ENCODE peak calls at places on chromosomes 1 and 21, in seven cellular contexts. U is K562, N is HepG2, K is SK-N-SH, Q is GM12891, T is H1, L is GM12878. V is an unnamed sample.
A peak's percentile ranks its signal among the peaks of the same experiment; 100 is the strongest.

GRCh38 chr1:208510192-208510952 is 266.2 kb upstream of the PLXNA2 start:
- DNase-seq in T (no peak), L (no peak), K (no peak), U (no peak), Q (no peak), N (no peak), V (no peak)

GRCh38 chr1:201190624-201191051 is at the start of gene IGFN1:
- DNase-seq in Q (no peak), U (no peak), T (no peak), K (peak; percentile 43), L (no peak), N (no peak), V (no peak)

GRCh38 chr1:206080421-206080820 is 27.4 kb downstream of the RHEX start:
- DNase-seq in K (no peak), N (no peak), Q (no peak), U (no peak), T (no peak), L (no peak), V (no peak)

GRCh38 chr1:5830771-5831599 is 161.2 kb downstream of the NPHP4 start:
- DNase-seq in U (peak; percentile 72), N (no peak), L (no peak), Q (no peak), T (peak; percentile 73), K (peak; percentile 83), V (no peak)

GRCh38 chr1:44318097-44319088 is 36.7 kb downstream of the ERI3 start:
- DNase-seq in N (peak; percentile 34), Q (peak; percentile 48), K (peak; percentile 72), L (no peak), U (peak; percentile 65), T (peak; percentile 54), V (peak; percentile 51)

GRCh38 chr1:10424034-10424433 is 6.2 kb upstream of the CENPS start:
- DNase-seq in U (no peak), Q (no peak), T (no peak), L (no peak), N (no peak), K (peak; percentile 44), V (no peak)

GRCh38 chr1:15994590-15995351 is 9.3 kb upstream of the SRARP start:
- DNase-seq in U (peak; percentile 65), N (peak; percentile 56), K (peak; percentile 86), Q (no peak), T (no peak), L (no peak), V (no peak)

GRCh38 chr1:168939947-168940223 is 166.6 kb upstream of the ATP1B1 start:
- DNase-seq in U (no peak), T (no peak), N (no peak), K (peak; percentile 4), Q (no peak), L (no peak), V (no peak)

GRCh38 chr1:117209094-117209493 is 1.6 kb downstream of the VTCN1 start:
- DNase-seq in K (no peak), N (no peak), U (no peak), T (no peak), L (no peak), Q (no peak), V (no peak)

GRCh38 chr1:113868387-113869083 is 3.0 kb downstream of the PTPN22 start:
- DNase-seq in L (no peak), K (no peak), T (no peak), Q (no peak), N (no peak), U (no peak), V (no peak)

GRCh38 chr1:226912587-226913176 is 27.4 kb upstream of the COQ8A start:
- DNase-seq in K (no peak), U (peak; percentile 64), L (peak; percentile 19), Q (peak; percentile 54), T (peak; percentile 57), N (peak; percentile 76), V (peak; percentile 62)

GRCh38 chr1:160346953-160347352 is 3.8 kb downstream of the NCSTN start:
- DNase-seq in T (no peak), L (peak; percentile 46), N (no peak), U (no peak), Q (no peak), K (no peak), V (no peak)

GRCh38 chr1:238115852-238116251 is 225.1 kb upstream of the ZP4 start:
- DNase-seq in T (no peak), N (no peak), Q (no peak), U (no peak), K (no peak), L (no peak), V (no peak)

GRCh38 chr21:17578162-17578561 is 34.5 kb downstream of the BTG3 start:
- DNase-seq in L (no peak), U (no peak), Q (no peak), K (no peak), T (no peak), N (no peak), V (no peak)

DNA sequence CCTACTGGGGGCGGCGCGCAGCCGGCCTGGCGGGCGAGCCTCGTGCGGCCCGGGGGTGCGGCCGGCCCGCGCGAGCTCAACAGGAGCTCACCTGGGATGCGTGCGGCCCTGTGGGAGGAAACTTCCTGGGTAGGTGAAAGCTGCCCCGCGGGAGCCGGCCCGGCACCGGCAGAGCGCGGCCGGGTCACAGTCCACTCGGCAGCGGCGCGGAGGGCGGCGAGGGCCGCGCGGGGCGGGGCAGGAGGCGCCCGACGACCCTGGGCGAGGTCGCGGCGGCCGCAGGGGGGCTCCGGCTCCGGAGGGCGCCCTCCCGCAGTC is 377 bp downstream of the EPS15 start:
- DNase-seq in K (peak; percentile 82), Q (peak; percentile 25), N (peak; percentile 46), L (no peak), T (no peak), U (peak; percentile 73), V (peak; percentile 34)
- TF ChIP-seq TAF1 in K (no peak), Q (no peak), N (no peak), L (no peak), T (peak; percentile 37), U (no peak), V (no peak)

GRCh38 chr1:58802640-58803476 is 19.0 kb upstream of the JUN start:
- DNase-seq in Q (no peak), L (no peak), U (no peak), T (no peak), K (no peak), N (no peak), V (no peak)
- TF ChIP-seq TAF1 in Q (no peak), L (no peak), U (no peak), T (no peak), K (no peak), N (no peak), V (no peak)

DNA sequence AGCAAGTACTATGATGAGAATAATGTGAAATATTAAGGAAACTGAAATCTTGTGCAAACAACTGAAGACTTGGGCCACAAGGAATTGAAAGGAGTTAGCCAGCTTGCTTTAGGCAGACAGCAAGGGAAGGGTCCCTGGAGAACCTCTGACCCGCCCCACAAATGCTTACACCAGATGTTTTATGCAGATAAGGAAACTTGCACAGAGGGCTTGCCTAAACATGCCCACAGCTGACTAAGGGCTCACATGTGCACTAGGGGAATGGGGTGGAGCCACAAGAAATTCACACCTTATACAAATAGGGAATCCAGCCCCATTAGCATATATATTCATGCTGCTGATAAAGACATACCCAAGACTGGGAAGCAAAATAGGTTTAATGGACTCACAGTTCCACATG is 86.1 kb upstream of the CYYR1 start:
- DNase-seq in N (no peak), K (no peak), Q (no peak), L (no peak), T (no peak), U (no peak), V (no peak)
- TF ChIP-seq TAF1 in N (no peak), K (no peak), Q (no peak), L (no peak), T (no peak), U (no peak), V (no peak)

GRCh38 chr1:64934115-64934880 is 32.1 kb downstream of the JAK1 start:
- DNase-seq in N (peak; percentile 61), U (no peak), L (no peak), T (no peak), Q (no peak), K (no peak), V (no peak)
- TF ChIP-seq TAF1 in N (peak; percentile 29), U (no peak), L (no peak), T (no peak), Q (no peak), K (no peak), V (no peak)

GRCh38 chr1:17112076-17112475 is 7.2 kb downstream of the PADI2 start:
- DNase-seq in K (peak; percentile 36), L (no peak), N (no peak), Q (no peak), U (no peak), T (no peak), V (no peak)

GRCh38 chr1:17110555-17110926 is 8.7 kb downstream of the PADI2 start:
- DNase-seq in K (no peak), Q (no peak), U (no peak), N (no peak), L (no peak), T (no peak), V (no peak)

GRCh38 chr1:17109897-17110554 is 9.2 kb downstream of the PADI2 start:
- DNase-seq in U (no peak), T (no peak), Q (no peak), K (no peak), N (no peak), L (no peak), V (no peak)

GRCh38 chr1:17108360-17108759 is 10.9 kb downstream of the PADI2 start:
- DNase-seq in U (no peak), Q (no peak), T (no peak), K (no peak), L (no peak), N (no peak), V (no peak)

GRCh38 chr1:17108786-17109185 is 10.5 kb downstream of the PADI2 start:
- DNase-seq in U (no peak), N (no peak), Q (no peak), L (no peak), K (no peak), T (no peak), V (no peak)
- TF ChIP-seq TAF1 in U (no peak), N (no peak), Q (no peak), L (no peak), K (no peak), T (no peak), V (no peak)